ENCODE peak calls at places on chromosomes 4 and X, in seven cellular contexts. One of them, this sample, is unnamed.
A peak's percentile ranks its signal among the peaks of the same experiment; 100 is the strongest.

GRCh38 chr4:833731-834367 is 7.9 kb upstream of the CPLX1 start:
- DNase-seq in ascending aorta: no peak
- DNase-seq in tibial nerve: no peak
- DNase-seq in AG04450: no peak
- DNase-seq in upper lobe of right lung: peak; percentile 30
- DNase-seq in IMR-90: no peak
- DNase-seq in heart right ventricle: no peak
- DNase-seq in this sample: no peak

GRCh38 chr4:146844761-146845160 is 100.9 kb downstream of the TTC29 start:
- DNase-seq in ascending aorta: no peak
- DNase-seq in tibial nerve: no peak
- DNase-seq in AG04450: no peak
- DNase-seq in upper lobe of right lung: no peak
- DNase-seq in IMR-90: no peak
- DNase-seq in heart right ventricle: no peak
- DNase-seq in this sample: no peak

GRCh38 chr4:7266525-7267292 is 74.4 kb downstream of the SORCS2 start:
- DNase-seq in ascending aorta: no peak
- DNase-seq in tibial nerve: no peak
- DNase-seq in AG04450: peak; percentile 56
- DNase-seq in upper lobe of right lung: no peak
- DNase-seq in IMR-90: peak; percentile 92
- DNase-seq in heart right ventricle: no peak
- DNase-seq in this sample: no peak

GRCh38 chr4:40918330-40918729 is 168.6 kb downstream of the NSUN7 start:
- DNase-seq in ascending aorta: peak; percentile 86
- DNase-seq in tibial nerve: peak; percentile 46
- DNase-seq in AG04450: peak; percentile 41
- DNase-seq in upper lobe of right lung: no peak
- DNase-seq in IMR-90: peak; percentile 84
- DNase-seq in heart right ventricle: peak; percentile 50
- DNase-seq in this sample: peak; percentile 92

GRCh38 chr4:165198329-165198728 is 9.0 kb upstream of the KLHL2 start:
- DNase-seq in ascending aorta: no peak
- DNase-seq in tibial nerve: no peak
- DNase-seq in AG04450: no peak
- DNase-seq in upper lobe of right lung: no peak
- DNase-seq in IMR-90: no peak
- DNase-seq in heart right ventricle: no peak
- DNase-seq in this sample: no peak

GRCh38 chr4:2995546-2996265 is 32.3 kb downstream of the GRK4 start:
- DNase-seq in ascending aorta: no peak
- DNase-seq in tibial nerve: no peak
- DNase-seq in AG04450: no peak
- DNase-seq in upper lobe of right lung: no peak
- DNase-seq in IMR-90: no peak
- DNase-seq in heart right ventricle: no peak
- DNase-seq in this sample: peak; percentile 26

GRCh38 chr4:44017422-44017739 is 431.2 kb downstream of the KCTD8 start:
- DNase-seq in ascending aorta: no peak
- DNase-seq in tibial nerve: no peak
- DNase-seq in AG04450: no peak
- DNase-seq in upper lobe of right lung: no peak
- DNase-seq in IMR-90: no peak
- DNase-seq in heart right ventricle: no peak
- DNase-seq in this sample: no peak

GRCh38 chrX:155215443-155216178 is 649 bp upstream of the VBP1 start:
- DNase-seq in ascending aorta: no peak
- DNase-seq in tibial nerve: no peak
- DNase-seq in AG04450: no peak
- DNase-seq in upper lobe of right lung: no peak
- DNase-seq in IMR-90: no peak
- DNase-seq in heart right ventricle: no peak
- DNase-seq in this sample: no peak

GRCh38 chrX:20715176-20715575 is 448.5 kb upstream of the RPS6KA3 start:
- DNase-seq in ascending aorta: no peak
- DNase-seq in tibial nerve: no peak
- DNase-seq in AG04450: no peak
- DNase-seq in upper lobe of right lung: no peak
- DNase-seq in IMR-90: no peak
- DNase-seq in heart right ventricle: no peak
- DNase-seq in this sample: no peak

GRCh38 chr4:61938250-61938846 is 738.2 kb downstream of the ADGRL3 start:
- DNase-seq in ascending aorta: no peak
- DNase-seq in tibial nerve: no peak
- DNase-seq in AG04450: no peak
- DNase-seq in upper lobe of right lung: no peak
- DNase-seq in IMR-90: no peak
- DNase-seq in heart right ventricle: no peak
- DNase-seq in this sample: no peak

GRCh38 chrX:110915120-110915519 is 119.5 kb upstream of the CHRDL1 start:
- DNase-seq in ascending aorta: no peak
- DNase-seq in tibial nerve: no peak
- DNase-seq in AG04450: peak; percentile 4
- DNase-seq in upper lobe of right lung: no peak
- DNase-seq in IMR-90: peak; percentile 69
- DNase-seq in heart right ventricle: no peak
- DNase-seq in this sample: no peak

GRCh38 chr4:40910706-40911105 is 161.0 kb downstream of the NSUN7 start:
- DNase-seq in ascending aorta: no peak
- DNase-seq in tibial nerve: no peak
- DNase-seq in AG04450: no peak
- DNase-seq in upper lobe of right lung: no peak
- DNase-seq in IMR-90: peak; percentile 49
- DNase-seq in heart right ventricle: no peak
- DNase-seq in this sample: peak; percentile 55

GRCh38 chr4:108168672-108169562 is at the start of gene LEF1:
- DNase-seq in ascending aorta: no peak
- DNase-seq in tibial nerve: no peak
- DNase-seq in AG04450: no peak
- DNase-seq in upper lobe of right lung: peak; percentile 70
- DNase-seq in IMR-90: peak; percentile 11
- DNase-seq in heart right ventricle: peak; percentile 13
- DNase-seq in this sample: peak; percentile 90

GRCh38 chrX:87140800-87141483 is 376.7 kb upstream of the KLHL4 start:
- DNase-seq in ascending aorta: no peak
- DNase-seq in tibial nerve: no peak
- DNase-seq in AG04450: no peak
- DNase-seq in upper lobe of right lung: no peak
- DNase-seq in IMR-90: no peak
- DNase-seq in heart right ventricle: no peak
- DNase-seq in this sample: no peak

GRCh38 chr4:6916587-6917444 is 7.2 kb downstream of the TBC1D14 start:
- DNase-seq in ascending aorta: no peak
- DNase-seq in tibial nerve: no peak
- DNase-seq in AG04450: no peak
- DNase-seq in upper lobe of right lung: no peak
- DNase-seq in IMR-90: no peak
- DNase-seq in heart right ventricle: no peak
- DNase-seq in this sample: peak; percentile 26

GRCh38 chrX:108359811-108360602 is 78.2 kb downstream of the COL4A6 start:
- DNase-seq in ascending aorta: no peak
- DNase-seq in tibial nerve: no peak
- DNase-seq in AG04450: peak; percentile 33
- DNase-seq in upper lobe of right lung: no peak
- DNase-seq in IMR-90: peak; percentile 32
- DNase-seq in heart right ventricle: no peak
- DNase-seq in this sample: peak; percentile 3

GRCh38 chrX:124502144-124502543 is 155.8 kb downstream of the SH2D1A start:
- DNase-seq in ascending aorta: no peak
- DNase-seq in tibial nerve: no peak
- DNase-seq in AG04450: no peak
- DNase-seq in upper lobe of right lung: no peak
- DNase-seq in IMR-90: no peak
- DNase-seq in heart right ventricle: no peak
- DNase-seq in this sample: no peak

GRCh38 chr4:57410331-57411052 is 300.3 kb upstream of the IGFBP7 start:
- DNase-seq in ascending aorta: peak; percentile 80
- DNase-seq in tibial nerve: peak; percentile 13
- DNase-seq in AG04450: no peak
- DNase-seq in upper lobe of right lung: no peak
- DNase-seq in IMR-90: no peak
- DNase-seq in heart right ventricle: no peak
- DNase-seq in this sample: no peak

GRCh38 chrX:81414630-81415029 is 212.7 kb downstream of the SH3BGRL start:
- DNase-seq in ascending aorta: no peak
- DNase-seq in tibial nerve: no peak
- DNase-seq in AG04450: no peak
- DNase-seq in upper lobe of right lung: no peak
- DNase-seq in IMR-90: no peak
- DNase-seq in heart right ventricle: no peak
- DNase-seq in this sample: peak; percentile 0

GRCh38 chr4:181548873-181549541 is 694.2 kb upstream of the TENM3 start:
- DNase-seq in ascending aorta: no peak
- DNase-seq in tibial nerve: no peak
- DNase-seq in AG04450: peak; percentile 57
- DNase-seq in upper lobe of right lung: no peak
- DNase-seq in IMR-90: peak; percentile 85
- DNase-seq in heart right ventricle: no peak
- DNase-seq in this sample: peak; percentile 77

GRCh38 chr4:27357283-27357682 is 496.6 kb downstream of the STIM2 start:
- DNase-seq in ascending aorta: no peak
- DNase-seq in tibial nerve: no peak
- DNase-seq in AG04450: no peak
- DNase-seq in upper lobe of right lung: no peak
- DNase-seq in IMR-90: no peak
- DNase-seq in heart right ventricle: no peak
- DNase-seq in this sample: peak; percentile 7

GRCh38 chrX:48520976-48521352 is 644 bp upstream of the EBP start:
- DNase-seq in ascending aorta: no peak
- DNase-seq in tibial nerve: no peak
- DNase-seq in AG04450: no peak
- DNase-seq in upper lobe of right lung: no peak
- DNase-seq in IMR-90: no peak
- DNase-seq in heart right ventricle: no peak
- DNase-seq in this sample: no peak

GRCh38 chrX:48521353-48522243 is at the start of gene EBP:
- DNase-seq in ascending aorta: peak; percentile 93
- DNase-seq in tibial nerve: peak; percentile 78
- DNase-seq in AG04450: peak; percentile 37
- DNase-seq in upper lobe of right lung: peak; percentile 96
- DNase-seq in IMR-90: peak; percentile 77
- DNase-seq in heart right ventricle: peak; percentile 85
- DNase-seq in this sample: peak; percentile 88

GRCh38 chrX:48522291-48522690 is 683 bp downstream of the EBP start:
- DNase-seq in ascending aorta: no peak
- DNase-seq in tibial nerve: no peak
- DNase-seq in AG04450: no peak
- DNase-seq in upper lobe of right lung: no peak
- DNase-seq in IMR-90: no peak
- DNase-seq in heart right ventricle: no peak
- DNase-seq in this sample: no peak

GRCh38 chrX:48523682-48524081 is 2.1 kb downstream of the EBP start:
- DNase-seq in ascending aorta: no peak
- DNase-seq in tibial nerve: no peak
- DNase-seq in AG04450: no peak
- DNase-seq in upper lobe of right lung: no peak
- DNase-seq in IMR-90: no peak
- DNase-seq in heart right ventricle: no peak
- DNase-seq in this sample: no peak

DNA sequence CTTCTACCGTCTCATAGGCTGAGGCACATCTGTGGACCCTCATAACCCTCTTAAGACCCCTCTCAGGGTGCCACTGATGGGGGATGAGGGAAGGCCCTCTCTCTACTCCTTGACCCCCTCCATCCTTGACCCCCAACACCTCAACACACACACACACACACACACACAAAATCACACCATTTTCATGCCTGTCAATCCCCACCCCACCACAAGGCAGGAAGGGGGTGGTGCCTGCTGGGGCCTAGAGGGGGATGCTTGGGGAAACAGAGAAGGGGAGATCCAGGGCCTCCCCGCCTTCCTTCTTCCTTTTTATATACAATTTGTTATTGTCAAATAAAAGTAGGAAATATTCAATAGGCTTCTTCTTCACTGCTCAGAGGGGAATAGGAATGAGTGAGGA is 1.2 kb upstream of the EBP start:
- DNase-seq in ascending aorta: no peak
- DNase-seq in tibial nerve: no peak
- DNase-seq in AG04450: no peak
- DNase-seq in upper lobe of right lung: no peak
- DNase-seq in IMR-90: no peak
- DNase-seq in heart right ventricle: no peak
- DNase-seq in this sample: no peak
- H3K27ac ChIP-seq in ascending aorta: no peak overlapping the region
- H3K27ac ChIP-seq in tibial nerve: no peak overlapping the region
- H3K27ac ChIP-seq in AG04450: no peak overlapping the region
- H3K27ac ChIP-seq in upper lobe of right lung: no peak overlapping the region
- H3K27ac ChIP-seq in IMR-90: no peak overlapping the region
- H3K27ac ChIP-seq in heart right ventricle: no peak overlapping the region
- H3K27ac ChIP-seq in this sample: no peak overlapping the region

GRCh38 chrX:24024819-24025740 is 1.9 kb downstream of the KLHL15 start:
- DNase-seq in ascending aorta: peak; percentile 90
- DNase-seq in tibial nerve: peak; percentile 81
- DNase-seq in AG04450: peak; percentile 84
- DNase-seq in upper lobe of right lung: peak; percentile 93
- DNase-seq in IMR-90: peak; percentile 89
- DNase-seq in heart right ventricle: peak; percentile 88
- DNase-seq in this sample: peak; percentile 96
- TF ChIP-seq CTCF in ascending aorta: no peak
- TF ChIP-seq CTCF in tibial nerve: peak; percentile 19
- TF ChIP-seq CTCF in AG04450: no peak
- TF ChIP-seq CTCF in upper lobe of right lung: peak; percentile 12
- TF ChIP-seq CTCF in IMR-90: peak; percentile 53
- TF ChIP-seq CTCF in heart right ventricle: peak; percentile 44
- TF ChIP-seq CTCF in this sample: no peak

GRCh38 chr4:113673450-113673849 is 88.1 kb downstream of the CAMK2D start:
- DNase-seq in ascending aorta: no peak
- DNase-seq in tibial nerve: no peak
- DNase-seq in AG04450: no peak
- DNase-seq in upper lobe of right lung: no peak
- DNase-seq in IMR-90: peak; percentile 54
- DNase-seq in heart right ventricle: no peak
- DNase-seq in this sample: no peak
- H3K27ac ChIP-seq in ascending aorta: peak overlapping the region; percentile 3
- H3K27ac ChIP-seq in tibial nerve: no peak overlapping the region
- H3K27ac ChIP-seq in AG04450: no peak overlapping the region
- H3K27ac ChIP-seq in upper lobe of right lung: no peak overlapping the region
- H3K27ac ChIP-seq in IMR-90: no peak overlapping the region
- H3K27ac ChIP-seq in heart right ventricle: peak overlapping the region; percentile 0
- H3K27ac ChIP-seq in this sample: no peak overlapping the region

GRCh38 chr4:158715787-158716186 is 7.4 kb downstream of the PPID start:
- DNase-seq in ascending aorta: no peak
- DNase-seq in tibial nerve: no peak
- DNase-seq in AG04450: no peak
- DNase-seq in upper lobe of right lung: no peak
- DNase-seq in IMR-90: no peak
- DNase-seq in heart right ventricle: no peak
- DNase-seq in this sample: no peak

GRCh38 chr4:158714937-158715336 is 8.3 kb downstream of the PPID start:
- DNase-seq in ascending aorta: no peak
- DNase-seq in tibial nerve: no peak
- DNase-seq in AG04450: no peak
- DNase-seq in upper lobe of right lung: no peak
- DNase-seq in IMR-90: no peak
- DNase-seq in heart right ventricle: no peak
- DNase-seq in this sample: no peak

GRCh38 chr4:158710814-158711213 is 12.4 kb downstream of the PPID start:
- DNase-seq in ascending aorta: no peak
- DNase-seq in tibial nerve: no peak
- DNase-seq in AG04450: no peak
- DNase-seq in upper lobe of right lung: no peak
- DNase-seq in IMR-90: peak; percentile 8
- DNase-seq in heart right ventricle: no peak
- DNase-seq in this sample: no peak
- TF ChIP-seq CTCF in ascending aorta: peak; percentile 28
- TF ChIP-seq CTCF in tibial nerve: no peak
- TF ChIP-seq CTCF in AG04450: peak; percentile 40
- TF ChIP-seq CTCF in upper lobe of right lung: no peak
- TF ChIP-seq CTCF in IMR-90: peak; percentile 43
- TF ChIP-seq CTCF in heart right ventricle: peak; percentile 25
- TF ChIP-seq CTCF in this sample: peak; percentile 22

This sample was measured in cardiac muscle cell.